ENCODE peak calls at places on chromosome 9, in ten cellular contexts. Y is cardiac fibroblast, G is fibroblast of the aortic adventitia, I is AG04450, T is type B pancreatic cell, J is psoas muscle, L is brain microvascular endothelial cell, C is OCI-LY7, Z is epithelial cell of esophagus, K is astrocyte of the spinal cord. A is an unnamed sample.

GRCh38 chr9:86924206-86924605 is 23.1 kb downstream of the GAS1 start:
- DNase-seq in Y (peak), G (no peak), I (no peak), T (no peak), J (no peak), L (no peak), C (no peak), Z (no peak), K (no peak), A (no peak)

GRCh38 chr9:86807577-86807976 is 139.7 kb downstream of the GAS1 start:
- DNase-seq in Y (peak), G (peak), I (no peak), T (no peak), J (no peak), L (no peak), C (no peak), Z (no peak), K (no peak), A (no peak)

GRCh38 chr9:70948744-70949143 is 172.7 kb downstream of the TRPM3 start:
- DNase-seq in Y (no peak), G (no peak), I (no peak), T (no peak), J (no peak), L (no peak), C (no peak), Z (no peak), K (no peak), A (no peak)

GRCh38 chr9:99211746-99212145 is 10.0 kb downstream of the ALG2 start:
- DNase-seq in Y (no peak), G (no peak), I (no peak), T (no peak), J (no peak), L (no peak), C (no peak), Z (no peak), K (no peak), A (no peak)

GRCh38 chr9:2524601-2525000 is 97.0 kb upstream of the VLDLR start:
- DNase-seq in Y (no peak), G (peak), I (no peak), T (no peak), J (no peak), L (no peak), C (no peak), Z (no peak), K (no peak), A (no peak)

GRCh38 chr9:80720579-80720978 is 968.8 kb downstream of the TLE1 start:
- DNase-seq in Y (no peak), G (no peak), I (no peak), T (no peak), J (no peak), L (no peak), C (no peak), Z (peak), K (no peak), A (no peak)

GRCh38 chr9:22079873-22080341 is 70.8 kb upstream of the CDKN2B start:
- DNase-seq in Y (peak), G (peak), I (peak), T (no peak), J (no peak), L (no peak), C (no peak), Z (peak), K (peak), A (peak)

GRCh38 chr9:137428841-137429545 is 5.8 kb downstream of the NOXA1 start:
- DNase-seq in Y (no peak), G (no peak), I (no peak), T (no peak), J (peak), L (no peak), C (no peak), Z (no peak), K (no peak), A (no peak)

GRCh38 chr9:99368341-99369326 is 146.6 kb downstream of the SEC61B start:
- DNase-seq in Y (peak), G (peak), I (no peak), T (no peak), J (peak), L (peak), C (no peak), Z (no peak), K (peak), A (no peak)

GRCh38 chr9:89655047-89655989 is 50.5 kb downstream of the GADD45G start:
- DNase-seq in Y (no peak), G (no peak), I (no peak), T (no peak), J (peak), L (no peak), C (no peak), Z (no peak), K (no peak), A (no peak)

GRCh38 chr9:86997158-86997557 is 49.9 kb upstream of the GAS1 start:
- DNase-seq in Y (no peak), G (no peak), I (no peak), T (no peak), J (no peak), L (no peak), C (no peak), Z (peak), K (no peak), A (no peak)

GRCh38 chr9:112664541-112664940 is 53.4 kb downstream of the INIP start:
- DNase-seq in Y (no peak), G (no peak), I (no peak), T (no peak), J (no peak), L (peak), C (no peak), Z (no peak), K (peak), A (no peak)

GRCh38 chr9:28050046-28050445 is 476.8 kb upstream of the C9orf72 start:
- DNase-seq in Y (no peak), G (no peak), I (no peak), T (no peak), J (no peak), L (no peak), C (no peak), Z (no peak), K (peak), A (no peak)

GRCh38 chr9:137452761-137453642 is 6.1 kb downstream of the NSMF start:
- DNase-seq in Y (no peak), G (no peak), I (no peak), T (no peak), J (peak), L (no peak), C (no peak), Z (no peak), K (no peak), A (no peak)

GRCh38 chr9:136080716-136081112 is 14.4 kb downstream of the NACC2 start:
- DNase-seq in Y (no peak), G (no peak), I (no peak), T (no peak), J (peak), L (no peak), C (no peak), Z (no peak), K (no peak), A (no peak)

GRCh38 chr9:82106536-82106935 is 118.0 kb downstream of the SPATA31D1 start:
- DNase-seq in Y (no peak), G (no peak), I (no peak), T (no peak), J (no peak), L (no peak), C (no peak), Z (no peak), K (no peak), A (no peak)

GRCh38 chr9:108142504-108143201 is 653.1 kb upstream of the KLF4 start:
- DNase-seq in Y (peak), G (peak), I (no peak), T (no peak), J (peak), L (peak), C (no peak), Z (peak), K (peak), A (no peak)

GRCh38 chr9:10614201-10614870 is 1.5 kb upstream of the PTPRD start:
- DNase-seq in Y (no peak), G (no peak), I (no peak), T (no peak), J (no peak), L (no peak), C (no peak), Z (no peak), K (no peak), A (no peak)

GRCh38 chr9:110626109-110626829 is 42.3 kb upstream of the MUSK start:
- DNase-seq in Y (peak), G (peak), I (peak), T (no peak), J (no peak), L (peak), C (no peak), Z (peak), K (peak), A (no peak)

GRCh38 chr9:71001780-71002386 is 119.5 kb downstream of the TRPM3 start:
- DNase-seq in Y (peak), G (peak), I (no peak), T (no peak), J (no peak), L (no peak), C (peak), Z (peak), K (peak), A (peak)

GRCh38 chr9:100587375-100587774 is 9.5 kb downstream of the CAVIN4 start:
- DNase-seq in Y (peak), G (peak), I (no peak), T (no peak), J (no peak), L (peak), C (no peak), Z (no peak), K (no peak), A (no peak)

GRCh38 chr9:96186601-96187011 is 115.4 kb downstream of the HSD17B3 start:
- DNase-seq in Y (peak), G (no peak), I (no peak), T (no peak), J (no peak), L (no peak), C (no peak), Z (peak), K (peak), A (no peak)

GRCh38 chr9:76810377-76810957 is 46.2 kb downstream of the PCA3 start:
- DNase-seq in Y (peak), G (peak), I (peak), T (no peak), J (no peak), L (peak), C (peak), Z (peak), K (peak), A (peak)

GRCh38 chr9:26947736-26948135 is 694 bp upstream of the PLAA start:
- DNase-seq in Y (no peak), G (no peak), I (no peak), T (no peak), J (no peak), L (no peak), C (peak), Z (no peak), K (no peak), A (no peak)

GRCh38 chr9:132160802-132161742 is 786 bp upstream of the NTNG2 start:
- DNase-seq in Y (peak), G (peak), I (peak), T (no peak), J (peak), L (peak), C (peak), Z (peak), K (peak), A (peak)

GRCh38 chr9:135632823-135633222 is 6.5 kb downstream of the GLT6D1 start:
- DNase-seq in Y (no peak), G (no peak), I (no peak), T (no peak), J (no peak), L (no peak), C (no peak), Z (no peak), K (no peak), A (no peak)

GRCh38 chr9:32843295-32843694 is 60.0 kb downstream of the TMEM215 start:
- DNase-seq in Y (no peak), G (no peak), I (no peak), T (no peak), J (no peak), L (no peak), C (no peak), Z (no peak), K (no peak), A (no peak)

GRCh38 chr9:32844259-32844658 is 60.9 kb downstream of the TMEM215 start:
- DNase-seq in Y (no peak), G (no peak), I (no peak), T (no peak), J (no peak), L (no peak), C (no peak), Z (no peak), K (no peak), A (no peak)

GRCh38 chr9:32839486-32839885 is 56.1 kb downstream of the TMEM215 start:
- DNase-seq in Y (no peak), G (no peak), I (no peak), T (no peak), J (no peak), L (no peak), C (no peak), Z (no peak), K (no peak), A (no peak)

GRCh38 chr9:32839013-32839442 is 55.7 kb downstream of the TMEM215 start:
- DNase-seq in Y (no peak), G (no peak), I (no peak), T (no peak), J (no peak), L (no peak), C (no peak), Z (no peak), K (no peak), A (peak)

GRCh38 chr9:32841314-32841713 is 58.0 kb downstream of the TMEM215 start:
- DNase-seq in Y (no peak), G (no peak), I (no peak), T (no peak), J (no peak), L (no peak), C (no peak), Z (no peak), K (no peak), A (no peak)
- TF ChIP-seq CTCF in Y (no peak), G (no peak), I (no peak), T (no peak), J (no peak), L (no peak), C (no peak), Z (no peak), K (no peak), A (no peak)

GRCh38 chr9:134562146-134562753 is 79.4 kb upstream of the COL5A1 start:
- DNase-seq in Y (no peak), G (no peak), I (no peak), T (peak), J (no peak), L (no peak), C (no peak), Z (no peak), K (no peak), A (no peak)
- TF ChIP-seq CTCF in Y (no peak), G (no peak), I (no peak), T (no peak), J (no peak), L (no peak), C (no peak), Z (no peak), K (no peak), A (no peak)

GRCh38 chr9:128150594-128151342 is 1.5 kb downstream of the LCN2 start:
- DNase-seq in Y (no peak), G (no peak), I (no peak), T (no peak), J (peak), L (no peak), C (peak), Z (no peak), K (no peak), A (no peak)
- TF ChIP-seq CTCF in Y (no peak), G (peak), I (peak), T (peak), J (no peak), L (peak), C (peak), Z (no peak), K (peak), A (peak)

GRCh38 chr9:83980395-83981125 is at the start of gene RMI1:
- DNase-seq in Y (peak), G (peak), I (peak), T (peak), J (peak), L (peak), C (peak), Z (peak), K (peak), A (peak)
- TF ChIP-seq CTCF in Y (no peak), G (no peak), I (peak), T (no peak), J (no peak), L (no peak), C (peak), Z (peak), K (no peak), A (no peak)

DNA sequence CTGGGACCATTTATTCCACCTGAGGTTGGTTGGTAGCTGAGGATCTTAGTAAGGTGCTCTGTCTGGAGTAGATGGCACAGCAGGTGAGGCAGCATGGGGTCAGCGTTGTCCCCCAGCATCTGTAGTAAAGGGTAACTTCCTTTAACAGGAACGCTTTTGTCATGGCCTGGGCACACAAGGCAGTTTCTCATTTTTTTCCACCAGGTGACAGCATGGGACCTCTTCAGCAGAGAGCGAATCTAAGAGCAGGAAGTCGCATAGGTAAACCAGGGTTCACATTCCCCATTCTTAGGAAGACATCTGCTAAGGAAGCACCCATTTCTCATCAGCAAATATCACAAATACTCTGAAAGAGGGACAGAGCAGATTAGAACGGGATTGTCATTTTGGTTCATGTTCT is 56.5 kb downstream of the GPR107 start:
- DNase-seq in Y (no peak), G (no peak), I (no peak), T (no peak), J (no peak), L (no peak), C (no peak), Z (no peak), K (no peak), A (no peak)
- TF ChIP-seq CTCF in Y (no peak), G (no peak), I (peak), T (peak), J (no peak), L (peak), C (no peak), Z (peak), K (peak), A (peak)

GRCh38 chr9:129835128-129835859 is at the start of the genes C9orf78 and USP20:
- DNase-seq in Y (peak), G (peak), I (peak), T (peak), J (peak), L (peak), C (peak), Z (peak), K (peak), A (peak)

GRCh38 chr9:129834489-129835127 is 467 bp downstream of the C9orf78 start:
- DNase-seq in Y (no peak), G (no peak), I (no peak), T (no peak), J (no peak), L (no peak), C (peak), Z (no peak), K (peak), A (no peak)

GRCh38 chr9:129835860-129836223 is 584 bp downstream of the USP20 start:
- DNase-seq in Y (no peak), G (no peak), I (no peak), T (no peak), J (no peak), L (peak), C (no peak), Z (peak), K (no peak), A (no peak)

GRCh38 chr9:129838707-129839259 is 3.5 kb downstream of the USP20 start:
- DNase-seq in Y (peak), G (peak), I (peak), T (no peak), J (no peak), L (peak), C (no peak), Z (peak), K (peak), A (no peak)

GRCh38 chr9:129836342-129837007 is 1.2 kb downstream of the USP20 start:
- DNase-seq in Y (no peak), G (peak), I (no peak), T (no peak), J (no peak), L (no peak), C (peak), Z (no peak), K (no peak), A (no peak)
- TF ChIP-seq CTCF in Y (no peak), G (no peak), I (no peak), T (no peak), J (no peak), L (no peak), C (no peak), Z (no peak), K (no peak), A (no peak)

GRCh38 chr9:68533678-68534077 is 7.0 kb downstream of the TMEM252 start:
- DNase-seq in Y (no peak), G (no peak), I (no peak), T (no peak), J (no peak), L (no peak), C (no peak), Z (no peak), K (no peak), A (no peak)

DNA sequence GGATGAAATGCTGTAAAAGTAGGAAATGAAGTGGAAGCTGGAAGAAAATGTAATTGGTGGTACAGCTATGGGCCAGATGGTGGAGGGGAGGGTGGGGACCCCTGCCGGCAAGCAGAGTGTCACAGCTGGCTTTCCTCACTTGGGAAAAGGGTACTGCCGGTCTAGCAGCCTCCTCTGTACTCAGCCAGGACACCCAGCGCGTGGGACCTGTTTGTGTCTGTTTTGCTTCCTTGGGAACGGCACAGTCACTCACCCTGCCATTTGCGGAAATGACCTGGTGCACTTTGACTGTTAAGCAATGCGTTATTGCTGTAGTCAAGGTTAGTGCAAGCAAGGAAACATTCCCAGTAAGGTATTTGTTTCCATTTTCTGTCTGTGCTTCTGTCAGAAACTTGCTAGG is 10.1 kb downstream of the TMEM252 start:
- DNase-seq in Y (peak), G (no peak), I (no peak), T (no peak), J (peak), L (peak), C (no peak), Z (no peak), K (no peak), A (no peak)
- TF ChIP-seq CTCF in Y (no peak), G (no peak), I (no peak), T (peak), J (no peak), L (peak), C (no peak), Z (no peak), K (no peak), A (peak)

GRCh38 chr9:123099548-123099947 is 66.1 kb downstream of the GPR21 start:
- DNase-seq in Y (no peak), G (no peak), I (no peak), T (no peak), J (no peak), L (no peak), C (no peak), Z (no peak), K (no peak), A (no peak)

GRCh38 chr9:123099042-123099441 is 65.6 kb downstream of the GPR21 start:
- DNase-seq in Y (no peak), G (no peak), I (no peak), T (no peak), J (no peak), L (no peak), C (no peak), Z (no peak), K (no peak), A (no peak)

GRCh38 chr9:123105490-123105889 is 72.0 kb downstream of the GPR21 start:
- DNase-seq in Y (no peak), G (no peak), I (no peak), T (no peak), J (no peak), L (no peak), C (no peak), Z (no peak), K (no peak), A (no peak)

GRCh38 chr9:123104807-123105206 is 71.3 kb downstream of the GPR21 start:
- DNase-seq in Y (no peak), G (no peak), I (no peak), T (no peak), J (no peak), L (no peak), C (no peak), Z (no peak), K (no peak), A (no peak)

GRCh38 chr9:123102380-123103113 is 69.1 kb downstream of the GPR21 start:
- DNase-seq in Y (no peak), G (no peak), I (peak), T (no peak), J (no peak), L (peak), C (peak), Z (peak), K (no peak), A (no peak)
- TF ChIP-seq CTCF in Y (peak), G (no peak), I (peak), T (peak), J (no peak), L (peak), C (peak), Z (peak), K (peak), A (peak)

DNA sequence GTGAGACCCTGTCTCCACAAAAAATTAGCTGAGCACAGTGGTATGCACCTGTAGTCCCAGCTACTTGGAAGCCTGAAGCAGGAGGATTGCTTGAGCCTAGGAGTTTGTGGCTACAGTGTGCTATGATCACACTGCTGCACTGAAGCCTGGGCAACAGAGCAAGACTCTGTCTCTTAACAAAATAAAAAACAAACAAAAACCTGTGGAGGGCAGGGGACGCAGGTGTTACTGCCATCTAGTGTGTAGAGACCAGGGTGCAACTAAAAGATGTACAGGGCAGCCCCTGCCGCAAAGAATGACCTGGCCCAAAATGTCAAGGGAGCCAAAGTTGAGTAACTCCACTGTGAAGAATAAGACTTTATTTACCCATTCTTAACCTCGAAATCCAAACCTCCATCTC is 27.1 kb downstream of the ASPN start:
- DNase-seq in Y (no peak), G (no peak), I (no peak), T (no peak), J (no peak), L (no peak), C (peak), Z (no peak), K (no peak), A (no peak)
- TF ChIP-seq CTCF in Y (peak), G (peak), I (no peak), T (peak), J (no peak), L (peak), C (peak), Z (peak), K (peak), A (peak)